ENCODE peak calls at places on chromosome 1, in four cellular contexts. One of them, this sample, is unnamed.
A peak's percentile ranks its signal among the peaks of the same experiment; 100 is the strongest.

GRCh38 chr1:46489638-46490602 is at the start of gene DMBX1:
- DNase-seq in A549: peak; percentile 85
- DNase-seq in stomach: peak; percentile 54
- DNase-seq in lower lobe of right lung: no peak
- DNase-seq in this sample: no peak

GRCh38 chr1:6960291-6960758 is 175.1 kb downstream of the CAMTA1 start:
- DNase-seq in stomach: no peak
- DNase-seq in A549: no peak
- DNase-seq in lower lobe of right lung: no peak
- DNase-seq in this sample: no peak

GRCh38 chr1:25608488-25609178 is 8.0 kb upstream of the MAN1C1 start:
- DNase-seq in stomach: peak; percentile 91
- DNase-seq in A549: peak; percentile 64
- DNase-seq in lower lobe of right lung: peak; percentile 90
- DNase-seq in this sample: no peak

GRCh38 chr1:153968000-153968363 is 280 bp downstream of the CREB3L4 start:
- DNase-seq in A549: no peak
- DNase-seq in stomach: peak; percentile 87
- DNase-seq in lower lobe of right lung: peak; percentile 79
- DNase-seq in this sample: no peak

GRCh38 chr1:116763787-116764465 is 9.7 kb downstream of the CD2 start:
- DNase-seq in A549: peak; percentile 31
- DNase-seq in lower lobe of right lung: no peak
- DNase-seq in stomach: peak; percentile 37
- DNase-seq in this sample: no peak

GRCh38 chr1:67711850-67712202 is 26.8 kb downstream of the GADD45A start:
- DNase-seq in lower lobe of right lung: no peak
- DNase-seq in stomach: no peak
- DNase-seq in A549: no peak
- DNase-seq in this sample: no peak

GRCh38 chr1:203607169-203607873 is 19.3 kb upstream of the ATP2B4 start:
- DNase-seq in A549: no peak
- DNase-seq in lower lobe of right lung: no peak
- DNase-seq in stomach: peak; percentile 33
- DNase-seq in this sample: peak; percentile 75

GRCh38 chr1:36864182-36865079 is 169.9 kb downstream of the GRIK3 start:
- DNase-seq in lower lobe of right lung: peak; percentile 28
- DNase-seq in stomach: no peak
- DNase-seq in A549: no peak
- DNase-seq in this sample: no peak

GRCh38 chr1:114320586-114320985 is 166.9 kb upstream of the SYT6 start:
- DNase-seq in lower lobe of right lung: no peak
- DNase-seq in stomach: no peak
- DNase-seq in A549: no peak
- DNase-seq in this sample: peak; percentile 63

GRCh38 chr1:29716306-29716705 is 480.0 kb downstream of the PTPRU start:
- DNase-seq in A549: no peak
- DNase-seq in lower lobe of right lung: no peak
- DNase-seq in stomach: no peak
- DNase-seq in this sample: no peak

GRCh38 chr1:29711582-29712274 is 475.4 kb downstream of the PTPRU start:
- DNase-seq in lower lobe of right lung: no peak
- DNase-seq in A549: no peak
- DNase-seq in stomach: no peak
- DNase-seq in this sample: no peak

GRCh38 chr1:29712275-29712633 is 475.9 kb downstream of the PTPRU start:
- DNase-seq in A549: no peak
- DNase-seq in stomach: no peak
- DNase-seq in lower lobe of right lung: no peak
- DNase-seq in this sample: no peak

GRCh38 chr1:29712801-29713200 is 476.5 kb downstream of the PTPRU start:
- DNase-seq in A549: no peak
- DNase-seq in stomach: no peak
- DNase-seq in lower lobe of right lung: no peak
- DNase-seq in this sample: no peak

GRCh38 chr1:29713857-29714256 is 477.5 kb downstream of the PTPRU start:
- DNase-seq in lower lobe of right lung: no peak
- DNase-seq in stomach: no peak
- DNase-seq in A549: no peak
- DNase-seq in this sample: no peak
- TF ChIP-seq CTCF in lower lobe of right lung: no peak
- TF ChIP-seq CTCF in stomach: no peak
- TF ChIP-seq CTCF in A549: no peak
- TF ChIP-seq CTCF in this sample: peak; percentile 38

DNA sequence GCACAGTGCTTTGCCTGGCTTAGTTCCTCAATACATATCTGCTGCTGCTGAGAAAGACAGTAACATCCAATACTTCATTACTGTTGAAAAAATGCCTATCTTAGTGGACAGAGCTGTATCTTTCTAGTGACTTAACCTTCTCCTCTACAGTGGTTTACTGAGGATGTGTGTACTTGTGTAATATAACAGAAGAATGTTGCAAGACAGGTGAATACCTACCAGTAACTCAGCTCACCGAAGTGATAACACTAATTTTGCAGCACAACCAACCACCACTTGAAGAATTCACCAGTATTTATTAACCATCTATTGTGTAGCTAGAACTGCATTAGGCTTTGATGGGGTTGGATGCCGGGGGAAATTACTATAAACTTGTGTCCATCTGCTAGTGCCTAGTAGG is 16.6 kb upstream of the TNN start:
- DNase-seq in A549: no peak
- DNase-seq in stomach: no peak
- DNase-seq in lower lobe of right lung: no peak
- DNase-seq in this sample: no peak
- H3K4me3 ChIP-seq in A549: no peak overlapping the region
- H3K4me3 ChIP-seq in stomach: no peak overlapping the region
- H3K4me3 ChIP-seq in lower lobe of right lung: no peak overlapping the region
- H3K4me3 ChIP-seq in this sample: no peak overlapping the region

GRCh38 chr1:86423873-86424272 is at the start of gene CLCA2:
- DNase-seq in lower lobe of right lung: no peak
- DNase-seq in A549: no peak
- DNase-seq in stomach: no peak
- DNase-seq in this sample: no peak
- TF ChIP-seq CTCF in lower lobe of right lung: no peak
- TF ChIP-seq CTCF in A549: no peak
- TF ChIP-seq CTCF in stomach: no peak
- TF ChIP-seq CTCF in this sample: no peak

GRCh38 chr1:175148068-175148467 is 44.5 kb downstream of the KIAA0040 start:
- DNase-seq in A549: no peak
- DNase-seq in stomach: no peak
- DNase-seq in lower lobe of right lung: no peak
- DNase-seq in this sample: no peak

GRCh38 chr1:175154595-175155472 is 37.7 kb downstream of the KIAA0040 start:
- DNase-seq in lower lobe of right lung: peak; percentile 76
- DNase-seq in A549: peak; percentile 45
- DNase-seq in stomach: peak; percentile 82
- DNase-seq in this sample: no peak

GRCh38 chr1:175152006-175152652 is 40.4 kb downstream of the KIAA0040 start:
- DNase-seq in lower lobe of right lung: peak; percentile 57
- DNase-seq in A549: peak; percentile 65
- DNase-seq in stomach: peak; percentile 71
- DNase-seq in this sample: no peak

GRCh38 chr1:175146535-175147213 is 45.9 kb downstream of the KIAA0040 start:
- DNase-seq in A549: peak; percentile 80
- DNase-seq in lower lobe of right lung: peak; percentile 77
- DNase-seq in stomach: peak; percentile 78
- DNase-seq in this sample: no peak

GRCh38 chr1:175150596-175151319 is 41.8 kb downstream of the KIAA0040 start:
- DNase-seq in stomach: no peak
- DNase-seq in A549: peak; percentile 20
- DNase-seq in lower lobe of right lung: no peak
- DNase-seq in this sample: no peak
- H3K4me3 ChIP-seq in stomach: no peak overlapping the region
- H3K4me3 ChIP-seq in A549: no peak overlapping the region
- H3K4me3 ChIP-seq in lower lobe of right lung: no peak overlapping the region
- H3K4me3 ChIP-seq in this sample: no peak overlapping the region

GRCh38 chr1:87335175-87335992 is 6.7 kb downstream of the LMO4 start:
- DNase-seq in A549: peak; percentile 25
- DNase-seq in stomach: peak; percentile 76
- DNase-seq in lower lobe of right lung: peak; percentile 85
- DNase-seq in this sample: no peak

GRCh38 chr1:87336623-87337067 is 8.0 kb downstream of the LMO4 start:
- DNase-seq in A549: no peak
- DNase-seq in lower lobe of right lung: no peak
- DNase-seq in stomach: no peak
- DNase-seq in this sample: no peak

GRCh38 chr1:87331319-87332269 is 2.9 kb downstream of the LMO4 start:
- DNase-seq in A549: peak; percentile 24
- DNase-seq in lower lobe of right lung: peak; percentile 86
- DNase-seq in stomach: peak; percentile 76
- DNase-seq in this sample: no peak

GRCh38 chr1:87333692-87334347 is 5.1 kb downstream of the LMO4 start:
- DNase-seq in stomach: no peak
- DNase-seq in lower lobe of right lung: no peak
- DNase-seq in A549: no peak
- DNase-seq in this sample: no peak

DNA sequence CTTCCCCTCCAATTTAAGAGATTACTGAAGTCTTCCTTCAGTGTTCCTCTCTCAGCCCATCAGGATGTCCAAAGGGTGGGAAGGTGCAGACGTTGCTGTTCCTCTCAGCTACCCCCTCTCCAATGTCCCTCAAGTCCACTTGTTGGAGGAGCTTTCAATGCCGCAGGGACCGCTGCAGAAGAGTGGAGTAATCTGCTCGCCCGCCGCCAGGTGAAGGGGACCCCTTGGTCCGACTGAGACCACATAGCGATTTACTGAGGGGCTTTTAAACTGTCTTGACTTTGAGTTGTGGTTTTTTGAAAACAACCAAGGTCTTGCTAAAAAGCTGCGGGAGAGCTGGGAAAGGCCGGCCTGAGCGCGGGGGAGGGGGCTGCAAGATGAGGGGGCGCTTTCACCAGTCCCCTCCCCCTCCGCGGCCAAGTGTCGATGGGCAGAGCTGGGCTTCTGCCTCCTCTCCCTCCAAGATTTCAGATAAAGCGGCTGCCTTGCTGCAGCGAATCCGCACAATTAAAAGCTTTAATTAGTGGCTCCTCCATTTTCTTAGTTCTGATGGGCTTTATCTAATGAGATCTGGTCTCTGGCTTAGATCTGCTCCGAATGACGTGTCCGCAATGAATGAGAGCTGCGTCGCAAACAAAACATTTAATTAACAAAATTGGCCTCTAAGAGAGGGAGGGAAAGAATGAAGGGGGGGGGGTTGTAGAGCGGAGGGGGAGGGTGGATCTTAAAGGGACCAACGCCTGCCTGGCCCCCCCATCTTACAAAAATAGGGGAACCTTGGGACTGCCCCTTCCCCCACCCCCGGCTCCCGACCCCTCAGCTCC is 5.9 kb downstream of the LMO4 start:
- DNase-seq in A549: no peak
- DNase-seq in lower lobe of right lung: no peak
- DNase-seq in stomach: no peak
- DNase-seq in this sample: no peak
- TF ChIP-seq CTCF in A549: no peak
- TF ChIP-seq CTCF in lower lobe of right lung: no peak
- TF ChIP-seq CTCF in stomach: no peak
- TF ChIP-seq CTCF in this sample: peak; percentile 9

GRCh38 chr1:89457046-89457445 is 67.6 kb upstream of the LRRC8B start:
- DNase-seq in stomach: no peak
- DNase-seq in A549: no peak
- DNase-seq in lower lobe of right lung: no peak
- DNase-seq in this sample: no peak

GRCh38 chr1:89460348-89460747 is 64.3 kb upstream of the LRRC8B start:
- DNase-seq in stomach: no peak
- DNase-seq in lower lobe of right lung: no peak
- DNase-seq in A549: no peak
- DNase-seq in this sample: no peak

GRCh38 chr1:89454845-89455521 is 69.6 kb upstream of the LRRC8B start:
- DNase-seq in stomach: peak; percentile 52
- DNase-seq in A549: peak; percentile 21
- DNase-seq in lower lobe of right lung: no peak
- DNase-seq in this sample: no peak

GRCh38 chr1:89462250-89462649 is 62.4 kb upstream of the LRRC8B start:
- DNase-seq in A549: no peak
- DNase-seq in lower lobe of right lung: no peak
- DNase-seq in stomach: no peak
- DNase-seq in this sample: no peak

DNA sequence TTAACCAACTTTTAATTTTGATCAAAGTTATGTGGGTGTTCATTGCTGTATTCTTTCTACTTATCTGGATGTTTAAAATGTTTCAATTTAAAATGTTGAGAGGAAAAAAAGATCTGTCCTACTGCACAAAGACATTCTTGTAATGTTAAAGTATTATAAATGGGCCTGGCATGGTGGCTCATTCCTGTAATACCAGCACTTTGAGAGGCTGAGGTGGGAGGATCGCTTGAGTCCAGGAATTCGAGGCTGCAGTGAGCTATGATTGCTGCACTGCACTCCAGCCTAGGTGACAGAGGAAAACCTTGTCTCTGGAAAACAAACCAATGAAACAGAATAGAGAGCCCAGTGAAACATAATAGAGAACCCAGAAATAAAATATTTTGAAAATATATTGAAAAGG is 65.5 kb upstream of the LRRC8B start:
- DNase-seq in A549: no peak
- DNase-seq in stomach: no peak
- DNase-seq in lower lobe of right lung: no peak
- DNase-seq in this sample: no peak
- H3K4me3 ChIP-seq in A549: no peak overlapping the region
- H3K4me3 ChIP-seq in stomach: no peak overlapping the region
- H3K4me3 ChIP-seq in lower lobe of right lung: no peak overlapping the region
- H3K4me3 ChIP-seq in this sample: no peak overlapping the region